ENCODE peak calls at places on chromosomes 1 and 21, in eight cellular contexts. L is upper lobe of left lung; U is lung; N is heart right ventricle; Y is CD8-positive, alpha-beta T cell; X is gastrocnemius medialis; T is right lobe of liver; J is thoracic aorta. F is an unnamed sample. For H3K4me1, the result is how much of the 10 kb centered on the place peaks cover.

GRCh38 chr1:245754463-245754961 is 599.7 kb downstream of the KIF26B start:
- ATAC-seq in N (no peak), T (no peak), Y (no peak), L (no peak), J (no peak), U (no peak), X (no peak), F (no peak)

GRCh38 chr1:157941939-157942338 is 51.5 kb upstream of the KIRREL1 start:
- ATAC-seq in T (no peak), Y (no peak), X (no peak), U (no peak), L (no peak), N (no peak), J (no peak), F (no peak)

GRCh38 chr1:199929556-199929955 is 98.0 kb upstream of the NR5A2 start:
- ATAC-seq in N (no peak), X (no peak), L (no peak), Y (no peak), U (no peak), J (no peak), T (no peak), F (no peak)

GRCh38 chr1:91948097-91948496 is 1.1 kb upstream of the BRDT start:
- ATAC-seq in T (no peak), Y (peak), N (no peak), L (no peak), J (no peak), U (no peak), X (no peak), F (no peak)

GRCh38 chr1:1109743-1110142 is 6.1 kb downstream of the C1orf159 start:
- ATAC-seq in L (no peak), N (no peak), T (peak), J (no peak), U (no peak), Y (no peak), X (no peak), F (no peak)

GRCh38 chr1:35715568-35716002 is 3.1 kb downstream of the C1orf216 start:
- ATAC-seq in Y (peak), J (no peak), L (peak), U (no peak), X (no peak), N (peak), T (peak), F (peak)

GRCh38 chr1:19032413-19032695 is 75.9 kb upstream of the IFFO2 start:
- ATAC-seq in Y (no peak), X (no peak), T (no peak), L (no peak), N (no peak), J (no peak), U (no peak), F (no peak)

GRCh38 chr1:111880866-111881837 is 108.3 kb downstream of the KCND3 start:
- ATAC-seq in T (peak), L (no peak), Y (no peak), J (no peak), N (peak), X (peak), U (no peak), F (peak)

GRCh38 chr1:80441664-80442063 is 1359.1 kb upstream of the ADGRL2 start:
- ATAC-seq in Y (no peak), L (no peak), T (no peak), X (no peak), N (no peak), J (no peak), U (no peak), F (no peak)

GRCh38 chr1:94324168-94324544 is 86.8 kb upstream of the ARHGAP29 start:
- ATAC-seq in U (no peak), Y (no peak), T (no peak), N (no peak), J (no peak), X (no peak), L (no peak), F (no peak)

GRCh38 chr1:231610392-231610791 is 16.2 kb upstream of the DISC1 start:
- ATAC-seq in J (no peak), T (peak), L (peak), U (no peak), N (no peak), Y (no peak), X (no peak), F (peak)

GRCh38 chr1:150650193-150650592 is 20.8 kb upstream of the ENSA start:
- ATAC-seq in N (peak), U (no peak), J (no peak), L (no peak), X (no peak), T (no peak), Y (no peak), F (no peak)

GRCh38 chr1:228073870-228074545 is 8.5 kb upstream of the ARF1 start:
- ATAC-seq in T (no peak), X (no peak), N (no peak), L (peak), J (no peak), Y (no peak), U (no peak), F (no peak)

GRCh38 chr1:205481629-205482071 is 22.8 kb upstream of the CDK18 start:
- ATAC-seq in L (no peak), N (no peak), U (no peak), J (no peak), Y (peak), X (no peak), T (no peak), F (no peak)

GRCh38 chr1:40786171-40786994 is 2.8 kb downstream of the KCNQ4 start:
- ATAC-seq in J (no peak), T (no peak), Y (no peak), N (no peak), X (no peak), L (no peak), U (no peak), F (no peak)

GRCh38 chr1:3251810-3252429 is 182.9 kb downstream of the PRDM16 start:
- ATAC-seq in U (no peak), X (no peak), Y (no peak), T (no peak), N (no peak), L (no peak), J (no peak), F (no peak)

GRCh38 chr1:1092890-1093609 is 18.9 kb upstream of the RNF223 start:
- ATAC-seq in Y (no peak), T (no peak), U (no peak), N (no peak), J (no peak), X (no peak), L (no peak), F (no peak)

GRCh38 chr1:54053745-54054437 is 483 bp downstream of the TCEANC2 start:
- ATAC-seq in L (peak), N (no peak), U (no peak), Y (no peak), T (peak), J (peak), X (peak), F (no peak)

GRCh38 chr1:197776348-197777082 is 1.2 kb upstream of the DENND1B start:
- ATAC-seq in L (no peak), N (no peak), Y (peak), U (no peak), J (no peak), X (no peak), T (no peak), F (no peak)

GRCh38 chr1:223759273-223759672 is 46.9 kb downstream of the CAPN2 start:
- ATAC-seq in N (no peak), X (no peak), U (no peak), J (no peak), L (no peak), T (no peak), Y (no peak), F (no peak)

GRCh38 chr1:44648514-44649250 is 25.6 kb downstream of the TMEM53 start:
- ATAC-seq in X (no peak), L (no peak), J (no peak), U (no peak), N (no peak), Y (no peak), T (no peak), F (no peak)

GRCh38 chr1:243723458-243724043 is 126.5 kb downstream of the AKT3 start:
- ATAC-seq in N (no peak), J (no peak), T (no peak), L (no peak), Y (no peak), X (no peak), U (no peak), F (no peak)

GRCh38 chr1:23684415-23684814 is 7.2 kb upstream of the RPL11 start:
- ATAC-seq in N (no peak), T (no peak), J (no peak), Y (no peak), X (no peak), L (no peak), U (no peak), F (no peak)

DNA sequence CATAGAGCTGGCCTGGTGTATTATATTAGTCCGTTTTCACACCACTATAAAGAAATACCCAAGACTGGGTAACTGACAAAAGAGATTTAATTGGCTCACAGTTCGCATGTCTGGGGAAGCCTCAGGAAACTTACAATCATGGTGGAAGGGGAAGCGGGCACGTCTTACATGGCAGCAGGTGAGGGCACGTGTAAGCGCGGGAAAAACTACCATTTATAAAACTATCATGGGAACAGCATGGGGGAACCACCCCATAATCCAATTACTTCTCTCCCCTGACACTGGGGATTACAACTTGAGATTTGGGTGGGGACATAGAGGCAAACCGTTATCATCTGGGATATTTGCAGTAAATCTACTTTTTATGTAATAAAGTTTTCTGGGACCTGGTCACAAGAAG is 6.8 kb downstream of the IER5 start:
- ATAC-seq in X (no peak), L (no peak), U (no peak), N (no peak), Y (no peak), J (no peak), T (no peak), F (no peak)
- H3K4me1 ChIP-seq in X (half or more), L (half or more), U (under half), N (half or more), Y (under half), J (under half), T (under half), F (half or more)

DNA sequence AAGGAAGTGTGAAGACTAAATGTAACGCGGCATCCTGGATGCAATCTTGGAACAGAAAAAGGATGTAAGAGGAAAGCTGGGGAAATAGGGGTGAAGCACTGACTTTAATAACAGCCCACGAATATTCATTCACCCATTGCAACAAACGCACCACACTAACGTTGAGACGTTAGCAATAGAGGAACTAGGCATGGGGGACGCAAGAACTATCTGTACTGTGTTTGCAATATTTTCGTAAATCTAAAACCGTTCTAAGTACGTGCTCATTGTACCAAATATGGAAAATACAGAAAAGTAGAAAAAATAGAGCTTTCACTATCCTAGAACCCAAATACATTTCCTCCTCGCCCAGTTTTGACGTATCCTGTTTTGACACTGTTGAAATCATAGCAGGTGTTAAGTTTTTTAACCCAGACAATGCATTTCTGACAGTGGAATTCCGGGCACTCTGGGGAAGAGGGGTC is 3.9 kb downstream of the LAPTM5 start:
- ATAC-seq in T (no peak), J (no peak), X (no peak), U (no peak), N (no peak), Y (peak), L (peak), F (no peak)
- H3K27ac ChIP-seq in T (peak), J (peak), X (no peak), U (no peak), N (no peak), Y (peak), L (peak), F (peak)

GRCh38 chr1:31488528-31488927 is 75.5 kb downstream of the SERINC2 start:
- ATAC-seq in Y (no peak), L (no peak), U (no peak), N (no peak), J (no peak), X (no peak), T (no peak), F (no peak)
- H3K4me1 ChIP-seq in Y (under half), L (under half), U (under half), N (under half), J (under half), X (under half), T (under half), F (under half)

DNA sequence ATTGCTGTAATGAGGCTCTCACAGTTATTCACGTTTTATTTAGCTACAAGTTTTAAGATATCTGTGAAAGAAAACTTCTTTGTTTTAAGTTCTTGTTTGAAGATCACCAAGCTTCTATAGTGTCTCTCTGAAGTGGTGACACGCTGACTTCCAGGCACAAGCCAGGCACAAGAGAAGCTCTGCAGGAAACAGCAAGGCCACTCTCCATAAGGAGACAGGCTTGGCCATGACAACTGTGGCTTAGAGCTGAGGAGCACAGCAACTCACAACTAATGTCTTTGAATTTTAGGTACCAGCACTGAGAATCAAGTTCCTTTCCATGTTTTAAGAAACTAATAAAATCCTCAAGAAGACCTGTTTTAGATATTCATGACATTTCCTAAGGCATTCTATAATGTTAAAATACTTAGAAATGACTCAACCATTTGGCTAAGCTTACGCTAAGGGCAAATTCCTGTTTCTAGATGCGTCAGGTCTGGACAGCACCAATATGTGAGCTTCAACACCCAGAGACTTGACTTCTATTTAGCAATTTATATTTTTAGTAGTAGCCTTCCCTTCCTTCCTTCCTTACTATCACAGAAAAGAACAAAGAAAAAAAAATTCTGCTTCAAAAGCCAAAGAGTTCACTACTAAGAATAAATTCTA is 40.2 kb downstream of the APP start:
- ATAC-seq in N (no peak), T (peak), L (no peak), Y (no peak), U (no peak), J (no peak), X (no peak), F (peak)
- H3K27ac ChIP-seq in N (no peak), T (no peak), L (peak), Y (no peak), U (no peak), J (no peak), X (no peak), F (peak)

GRCh38 chr1:181015258-181015630 is 7.4 kb downstream of the STX6 start:
- ATAC-seq in X (no peak), N (no peak), Y (no peak), J (no peak), T (no peak), U (peak), L (peak), F (no peak)

GRCh38 chr1:181013144-181013543 is 9.5 kb downstream of the STX6 start:
- ATAC-seq in Y (peak), N (no peak), X (no peak), L (peak), J (no peak), T (no peak), U (no peak), F (no peak)

GRCh38 chr1:181016563-181016962 is 6.1 kb downstream of the STX6 start:
- ATAC-seq in T (no peak), L (no peak), N (no peak), Y (no peak), U (no peak), J (no peak), X (no peak), F (no peak)

GRCh38 chr1:181012203-181012520 is 10.5 kb downstream of the STX6 start:
- ATAC-seq in X (no peak), T (no peak), N (no peak), U (no peak), J (no peak), Y (no peak), L (no peak), F (no peak)

GRCh38 chr1:181014431-181015257 is 8.0 kb downstream of the STX6 start:
- ATAC-seq in J (no peak), X (no peak), Y (no peak), L (no peak), N (no peak), U (no peak), T (no peak), F (no peak)
- H3K4me1 ChIP-seq in J (under half), X (under half), Y (under half), L (half or more), N (half or more), U (under half), T (under half), F (half or more)

DNA sequence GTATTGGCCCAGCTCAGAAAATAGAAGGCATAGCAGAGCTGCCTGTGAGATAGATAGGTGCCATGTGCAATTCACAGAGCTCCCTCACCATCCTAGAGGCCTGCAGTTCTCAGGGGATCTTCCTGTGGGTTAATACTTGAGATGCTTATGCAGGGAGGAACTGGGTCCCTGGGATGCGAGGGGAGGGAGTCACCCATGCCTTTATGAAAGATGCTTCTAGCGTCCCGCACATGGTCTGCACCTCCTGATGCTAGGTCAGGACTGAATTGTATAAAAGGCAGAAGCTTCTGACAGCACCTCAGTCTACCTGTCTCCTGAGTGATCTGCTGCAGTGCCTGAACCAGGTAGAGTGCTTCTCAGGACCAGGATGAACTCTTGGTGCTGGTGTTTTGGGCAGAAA is at the start of gene LCE5A:
- ATAC-seq in Y (no peak), U (no peak), L (no peak), J (no peak), T (no peak), N (no peak), X (no peak), F (no peak)
- H3K27ac ChIP-seq in Y (no peak), U (no peak), L (no peak), J (no peak), T (no peak), N (no peak), X (no peak), F (no peak)

GRCh38 chr1:201712387-201713092 is 116.4 kb upstream of the IPO9 start:
- ATAC-seq in T (no peak), J (no peak), L (no peak), X (no peak), N (no peak), U (no peak), Y (no peak), F (no peak)

GRCh38 chr1:201715351-201715750 is 113.6 kb upstream of the IPO9 start:
- ATAC-seq in T (peak), Y (no peak), X (no peak), U (no peak), L (no peak), J (no peak), N (no peak), F (no peak)

GRCh38 chr1:201711811-201712210 is 117.1 kb upstream of the IPO9 start:
- ATAC-seq in Y (no peak), J (no peak), L (no peak), T (no peak), U (no peak), N (no peak), X (no peak), F (peak)

GRCh38 chr1:201714542-201715276 is 114.2 kb upstream of the IPO9 start:
- ATAC-seq in L (peak), T (peak), U (peak), X (peak), Y (no peak), N (peak), J (peak), F (peak)

DNA sequence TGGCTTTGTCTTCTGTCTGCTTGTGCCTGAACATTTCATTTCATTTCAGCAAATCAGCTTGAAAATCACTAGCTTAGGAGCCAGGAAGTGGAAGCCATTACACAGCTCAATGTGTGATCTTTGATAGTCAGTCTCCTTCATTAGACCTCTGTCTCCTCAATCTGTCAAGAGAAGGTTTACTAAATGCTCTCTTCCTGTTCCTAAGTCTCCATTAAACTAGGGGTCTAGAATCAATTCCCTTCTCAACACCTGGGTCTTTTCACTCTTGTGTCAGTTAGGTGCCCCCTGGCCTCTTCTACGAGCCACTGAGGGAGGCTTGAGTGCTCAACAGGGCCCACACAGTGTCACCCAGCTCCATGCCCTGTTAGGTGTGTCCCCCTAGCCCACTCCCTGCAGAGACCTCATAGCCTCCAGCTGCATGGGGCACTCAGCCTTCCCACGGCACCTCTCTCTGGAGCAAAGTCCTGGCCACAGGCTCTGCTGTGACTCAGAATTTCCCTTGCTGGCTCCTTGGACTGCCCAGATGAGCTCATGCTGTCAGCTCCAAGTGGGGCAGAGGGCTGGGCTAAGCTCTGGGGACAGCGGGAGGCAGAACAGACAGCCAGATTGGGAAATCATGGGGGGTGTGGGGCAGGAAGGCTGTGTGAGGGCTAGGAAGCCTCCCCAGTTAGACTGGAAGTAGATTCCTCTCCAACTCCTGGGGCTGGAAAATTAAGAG is 115.7 kb upstream of the IPO9 start:
- ATAC-seq in X (peak), T (peak), Y (no peak), N (peak), L (peak), J (peak), U (peak), F (peak)
- H3K4me1 ChIP-seq in X (half or more), T (under half), Y (under half), N (half or more), L (half or more), J (half or more), U (under half), F (half or more)

GRCh38 chr21:43305811-43306311 is 121.1 kb downstream of the SIK1 start:
- ATAC-seq in L (no peak), Y (no peak), U (no peak), T (no peak), J (no peak), N (no peak), X (no peak), F (no peak)

GRCh38 chr21:43306391-43306790 is 120.5 kb downstream of the SIK1 start:
- ATAC-seq in N (no peak), J (no peak), X (no peak), Y (no peak), L (no peak), U (no peak), T (no peak), F (no peak)

GRCh38 chr21:43307677-43308070 is 119.3 kb downstream of the SIK1 start:
- ATAC-seq in Y (no peak), L (no peak), X (no peak), N (no peak), J (no peak), U (no peak), T (no peak), F (no peak)

GRCh38 chr21:43308101-43308500 is 118.8 kb downstream of the SIK1 start:
- ATAC-seq in X (no peak), L (no peak), T (no peak), N (no peak), J (no peak), Y (no peak), U (no peak), F (no peak)

GRCh38 chr21:43306911-43307676 is 119.8 kb downstream of the SIK1 start:
- ATAC-seq in J (no peak), X (peak), U (no peak), T (no peak), Y (no peak), N (peak), L (peak), F (no peak)
- H3K27ac ChIP-seq in J (no peak), X (peak), U (no peak), T (no peak), Y (no peak), N (no peak), L (no peak), F (no peak)

F was measured in gastroesophageal sphincter.